ENCODE peak calls at places on chromosomes 2 and 18, in six cellular contexts. One of them, this sample, is unnamed.

GRCh38 chr2:138515084-138515483 is 13.5 kb downstream of the SPOPL start:
- DNase-seq in upper lobe of right lung: no peak
- DNase-seq in esophagus muscularis mucosa: no peak
- DNase-seq in neural progenitor cell: no peak
- DNase-seq in cardiac fibroblast: peak; percentile 13
- DNase-seq in IMR-90: no peak
- DNase-seq in this sample: no peak

GRCh38 chr2:88590998-88591613 is 36.2 kb downstream of the EIF2AK3 start:
- DNase-seq in upper lobe of right lung: no peak
- DNase-seq in esophagus muscularis mucosa: peak; percentile 19
- DNase-seq in neural progenitor cell: peak; percentile 69
- DNase-seq in cardiac fibroblast: peak; percentile 80
- DNase-seq in IMR-90: peak; percentile 72
- DNase-seq in this sample: no peak

GRCh38 chr2:80971-81736 is 34.8 kb upstream of the FAM110C start:
- DNase-seq in upper lobe of right lung: no peak
- DNase-seq in esophagus muscularis mucosa: no peak
- DNase-seq in neural progenitor cell: no peak
- DNase-seq in cardiac fibroblast: no peak
- DNase-seq in IMR-90: no peak
- DNase-seq in this sample: no peak

GRCh38 chr2:72144746-72145657 is 2.7 kb downstream of the CYP26B1 start:
- DNase-seq in upper lobe of right lung: peak; percentile 71
- DNase-seq in esophagus muscularis mucosa: peak; percentile 91
- DNase-seq in neural progenitor cell: peak; percentile 84
- DNase-seq in cardiac fibroblast: no peak
- DNase-seq in IMR-90: no peak
- DNase-seq in this sample: peak; percentile 58

GRCh38 chr2:44137872-44138551 is 30.7 kb upstream of the PPM1B start:
- DNase-seq in upper lobe of right lung: no peak
- DNase-seq in esophagus muscularis mucosa: no peak
- DNase-seq in neural progenitor cell: no peak
- DNase-seq in cardiac fibroblast: peak; percentile 18
- DNase-seq in IMR-90: no peak
- DNase-seq in this sample: no peak

GRCh38 chr18:31267823-31268481 is 50.0 kb upstream of the DSG1 start:
- DNase-seq in upper lobe of right lung: no peak
- DNase-seq in esophagus muscularis mucosa: no peak
- DNase-seq in neural progenitor cell: no peak
- DNase-seq in cardiac fibroblast: no peak
- DNase-seq in IMR-90: no peak
- DNase-seq in this sample: no peak

GRCh38 chr2:54839526-54840255 is 116.2 kb downstream of the EML6 start:
- DNase-seq in upper lobe of right lung: no peak
- DNase-seq in esophagus muscularis mucosa: no peak
- DNase-seq in neural progenitor cell: no peak
- DNase-seq in cardiac fibroblast: no peak
- DNase-seq in IMR-90: no peak
- DNase-seq in this sample: no peak

GRCh38 chr2:65411056-65411795 is 21.2 kb downstream of the SPRED2 start:
- DNase-seq in upper lobe of right lung: no peak
- DNase-seq in esophagus muscularis mucosa: no peak
- DNase-seq in neural progenitor cell: no peak
- DNase-seq in cardiac fibroblast: no peak
- DNase-seq in IMR-90: no peak
- DNase-seq in this sample: no peak

GRCh38 chr2:201860541-201861154 is 54.3 kb downstream of the CDK15 start:
- DNase-seq in upper lobe of right lung: no peak
- DNase-seq in esophagus muscularis mucosa: no peak
- DNase-seq in neural progenitor cell: peak; percentile 86
- DNase-seq in cardiac fibroblast: peak; percentile 82
- DNase-seq in IMR-90: peak; percentile 93
- DNase-seq in this sample: no peak

GRCh38 chr2:141508806-141509595 is 621.8 kb downstream of the LRP1B start:
- DNase-seq in upper lobe of right lung: no peak
- DNase-seq in esophagus muscularis mucosa: no peak
- DNase-seq in neural progenitor cell: no peak
- DNase-seq in cardiac fibroblast: no peak
- DNase-seq in IMR-90: peak; percentile 8
- DNase-seq in this sample: no peak

GRCh38 chr18:73564073-73564472 is 583.6 kb downstream of the FBXO15 start:
- DNase-seq in upper lobe of right lung: no peak
- DNase-seq in esophagus muscularis mucosa: no peak
- DNase-seq in neural progenitor cell: no peak
- DNase-seq in cardiac fibroblast: peak; percentile 96
- DNase-seq in IMR-90: peak; percentile 90
- DNase-seq in this sample: no peak

GRCh38 chr18:66316708-66317107 is 287.2 kb downstream of the CDH19 start:
- DNase-seq in upper lobe of right lung: no peak
- DNase-seq in esophagus muscularis mucosa: no peak
- DNase-seq in neural progenitor cell: peak; percentile 1
- DNase-seq in cardiac fibroblast: peak; percentile 0
- DNase-seq in IMR-90: no peak
- DNase-seq in this sample: no peak

GRCh38 chr18:3649559-3650426 is 199.8 kb downstream of the TGIF1 start:
- DNase-seq in upper lobe of right lung: no peak
- DNase-seq in esophagus muscularis mucosa: no peak
- DNase-seq in neural progenitor cell: no peak
- DNase-seq in cardiac fibroblast: peak; percentile 91
- DNase-seq in IMR-90: peak; percentile 83
- DNase-seq in this sample: no peak

GRCh38 chr2:197075754-197076337 is 149.3 kb upstream of the PGAP1 start:
- DNase-seq in upper lobe of right lung: no peak
- DNase-seq in esophagus muscularis mucosa: no peak
- DNase-seq in neural progenitor cell: peak; percentile 27
- DNase-seq in cardiac fibroblast: peak; percentile 52
- DNase-seq in IMR-90: no peak
- DNase-seq in this sample: no peak

GRCh38 chr18:77140439-77141109 is 8.0 kb upstream of the MBP start:
- DNase-seq in upper lobe of right lung: no peak
- DNase-seq in esophagus muscularis mucosa: no peak
- DNase-seq in neural progenitor cell: no peak
- DNase-seq in cardiac fibroblast: no peak
- DNase-seq in IMR-90: no peak
- DNase-seq in this sample: no peak

GRCh38 chr18:48975221-48975816 is 24.6 kb upstream of the SMAD7 start:
- DNase-seq in upper lobe of right lung: peak; percentile 71
- DNase-seq in esophagus muscularis mucosa: no peak
- DNase-seq in neural progenitor cell: peak; percentile 50
- DNase-seq in cardiac fibroblast: no peak
- DNase-seq in IMR-90: no peak
- DNase-seq in this sample: no peak

GRCh38 chr2:221572821-221573429 is 821 bp upstream of the EPHA4 start:
- DNase-seq in upper lobe of right lung: peak; percentile 77
- DNase-seq in esophagus muscularis mucosa: no peak
- DNase-seq in neural progenitor cell: peak; percentile 82
- DNase-seq in cardiac fibroblast: peak; percentile 25
- DNase-seq in IMR-90: peak; percentile 47
- DNase-seq in this sample: peak; percentile 89

GRCh38 chr2:54524236-54524991 is 68.3 kb downstream of the SPTBN1 start:
- DNase-seq in upper lobe of right lung: no peak
- DNase-seq in esophagus muscularis mucosa: no peak
- DNase-seq in neural progenitor cell: no peak
- DNase-seq in cardiac fibroblast: peak; percentile 88
- DNase-seq in IMR-90: peak; percentile 83
- DNase-seq in this sample: no peak

GRCh38 chr2:70460333-70460732 is 93.3 kb downstream of the TGFA start:
- DNase-seq in upper lobe of right lung: no peak
- DNase-seq in esophagus muscularis mucosa: no peak
- DNase-seq in neural progenitor cell: no peak
- DNase-seq in cardiac fibroblast: no peak
- DNase-seq in IMR-90: no peak
- DNase-seq in this sample: no peak

GRCh38 chr18:74499633-74500032 is 3.5 kb downstream of the CNDP2 start:
- DNase-seq in upper lobe of right lung: peak; percentile 76
- DNase-seq in esophagus muscularis mucosa: no peak
- DNase-seq in neural progenitor cell: no peak
- DNase-seq in cardiac fibroblast: peak; percentile 30
- DNase-seq in IMR-90: no peak
- DNase-seq in this sample: no peak

GRCh38 chr2:45291283-45291682 is 282.0 kb upstream of the SIX2 start:
- DNase-seq in upper lobe of right lung: no peak
- DNase-seq in esophagus muscularis mucosa: no peak
- DNase-seq in neural progenitor cell: no peak
- DNase-seq in cardiac fibroblast: peak; percentile 73
- DNase-seq in IMR-90: peak; percentile 51
- DNase-seq in this sample: no peak

GRCh38 chr2:114698504-114698903 is 256.1 kb downstream of the DPP10 start:
- DNase-seq in upper lobe of right lung: no peak
- DNase-seq in esophagus muscularis mucosa: no peak
- DNase-seq in neural progenitor cell: no peak
- DNase-seq in cardiac fibroblast: no peak
- DNase-seq in IMR-90: no peak
- DNase-seq in this sample: no peak

GRCh38 chr2:203720011-203720410 is 13.6 kb downstream of the CD28 start:
- DNase-seq in upper lobe of right lung: no peak
- DNase-seq in esophagus muscularis mucosa: no peak
- DNase-seq in neural progenitor cell: no peak
- DNase-seq in cardiac fibroblast: no peak
- DNase-seq in IMR-90: no peak
- DNase-seq in this sample: no peak

GRCh38 chr2:161122772-161123530 is 37.3 kb upstream of the TANK start:
- DNase-seq in upper lobe of right lung: no peak
- DNase-seq in esophagus muscularis mucosa: no peak
- DNase-seq in neural progenitor cell: no peak
- DNase-seq in cardiac fibroblast: peak; percentile 93
- DNase-seq in IMR-90: peak; percentile 93
- DNase-seq in this sample: no peak

GRCh38 chr2:145323512-145323911 is 803.6 kb upstream of the ZEB2 start:
- DNase-seq in upper lobe of right lung: no peak
- DNase-seq in esophagus muscularis mucosa: no peak
- DNase-seq in neural progenitor cell: no peak
- DNase-seq in cardiac fibroblast: peak; percentile 19
- DNase-seq in IMR-90: peak; percentile 41
- DNase-seq in this sample: no peak

GRCh38 chr18:31499157-31499524 is 1.2 kb downstream of the DSG2 start:
- DNase-seq in upper lobe of right lung: no peak
- DNase-seq in esophagus muscularis mucosa: no peak
- DNase-seq in neural progenitor cell: no peak
- DNase-seq in cardiac fibroblast: no peak
- DNase-seq in IMR-90: no peak
- DNase-seq in this sample: no peak

GRCh38 chr2:12857891-12858290 is 141.2 kb downstream of the TRIB2 start:
- DNase-seq in upper lobe of right lung: no peak
- DNase-seq in esophagus muscularis mucosa: no peak
- DNase-seq in neural progenitor cell: no peak
- DNase-seq in cardiac fibroblast: peak; percentile 5
- DNase-seq in IMR-90: no peak
- DNase-seq in this sample: no peak

GRCh38 chr2:52874706-52875105 is 892.9 kb upstream of the CHAC2 start:
- DNase-seq in upper lobe of right lung: no peak
- DNase-seq in esophagus muscularis mucosa: no peak
- DNase-seq in neural progenitor cell: no peak
- DNase-seq in cardiac fibroblast: no peak
- DNase-seq in IMR-90: no peak
- DNase-seq in this sample: no peak
- H3K4me3 ChIP-seq in upper lobe of right lung: no peak overlapping the region
- H3K4me3 ChIP-seq in esophagus muscularis mucosa: no peak overlapping the region
- H3K4me3 ChIP-seq in neural progenitor cell: no peak overlapping the region
- H3K4me3 ChIP-seq in cardiac fibroblast: no peak overlapping the region
- H3K4me3 ChIP-seq in IMR-90: no peak overlapping the region
- H3K4me3 ChIP-seq in this sample: no peak overlapping the region

DNA sequence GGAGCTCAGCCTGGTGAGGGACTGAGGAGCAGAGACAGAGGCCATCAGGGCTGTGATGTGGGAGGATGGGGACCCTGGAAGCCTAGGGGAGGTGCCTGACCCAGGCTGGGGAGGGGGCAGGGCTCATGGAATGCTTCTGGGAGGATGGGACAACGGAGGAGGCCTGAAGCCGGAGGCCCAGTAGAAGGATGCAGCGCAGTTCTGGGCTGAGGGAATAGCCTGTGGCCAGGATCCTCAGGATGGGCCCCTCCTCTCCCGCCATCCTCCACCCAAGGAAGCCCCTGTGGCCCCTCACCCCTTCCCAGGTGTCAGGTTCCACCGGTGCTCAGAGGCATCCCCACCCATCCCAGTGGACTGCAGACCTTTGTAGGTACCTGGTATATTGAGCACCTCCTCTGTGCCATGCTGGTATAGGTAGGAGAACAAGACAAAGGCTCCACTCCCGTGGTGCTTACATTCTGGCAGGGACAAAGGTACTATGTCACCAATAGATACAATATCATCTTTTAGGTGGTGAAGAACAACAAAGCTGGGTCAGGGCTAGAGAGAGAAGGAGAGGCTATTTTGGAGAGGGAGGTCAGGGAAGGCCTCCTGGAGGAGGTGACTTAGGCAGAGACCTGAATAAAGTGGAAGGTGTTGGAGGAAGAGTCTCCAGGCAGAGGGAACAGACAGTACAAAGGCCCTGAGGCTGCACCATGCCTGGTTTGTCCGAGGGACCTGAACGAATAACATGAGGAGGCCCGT is 2.7 kb downstream of the ZAP70 start:
- DNase-seq in upper lobe of right lung: peak; percentile 49
- DNase-seq in esophagus muscularis mucosa: no peak
- DNase-seq in neural progenitor cell: no peak
- DNase-seq in cardiac fibroblast: no peak
- DNase-seq in IMR-90: no peak
- DNase-seq in this sample: no peak
- H3K4me3 ChIP-seq in upper lobe of right lung: no peak overlapping the region
- H3K4me3 ChIP-seq in esophagus muscularis mucosa: no peak overlapping the region
- H3K4me3 ChIP-seq in neural progenitor cell: no peak overlapping the region
- H3K4me3 ChIP-seq in cardiac fibroblast: no peak overlapping the region
- H3K4me3 ChIP-seq in IMR-90: no peak overlapping the region
- H3K4me3 ChIP-seq in this sample: no peak overlapping the region

DNA sequence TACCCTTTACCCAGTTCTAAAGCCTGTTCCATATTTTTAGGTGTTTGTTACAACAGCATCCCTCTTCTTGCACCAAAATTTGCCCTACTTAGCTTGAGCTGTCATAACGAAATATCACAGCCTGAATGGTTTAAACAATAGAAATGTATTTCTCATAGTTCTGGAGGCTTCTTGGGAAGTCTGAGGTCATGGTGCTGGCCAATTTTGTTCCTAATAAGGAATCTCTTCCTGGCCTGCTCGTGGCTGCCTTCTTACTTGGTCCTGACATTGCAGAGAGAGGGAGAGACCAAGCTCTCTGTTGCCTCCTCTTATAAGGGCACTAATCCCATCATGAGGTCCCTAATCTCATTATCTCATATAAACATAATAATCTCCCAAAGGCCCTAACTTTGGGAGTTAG is 267.8 kb downstream of the PID1 start:
- DNase-seq in upper lobe of right lung: no peak
- DNase-seq in esophagus muscularis mucosa: no peak
- DNase-seq in neural progenitor cell: no peak
- DNase-seq in cardiac fibroblast: peak; percentile 74
- DNase-seq in IMR-90: no peak
- DNase-seq in this sample: no peak
- H3K4me3 ChIP-seq in upper lobe of right lung: no peak overlapping the region
- H3K4me3 ChIP-seq in esophagus muscularis mucosa: no peak overlapping the region
- H3K4me3 ChIP-seq in neural progenitor cell: no peak overlapping the region
- H3K4me3 ChIP-seq in cardiac fibroblast: no peak overlapping the region
- H3K4me3 ChIP-seq in IMR-90: no peak overlapping the region
- H3K4me3 ChIP-seq in this sample: no peak overlapping the region

DNA sequence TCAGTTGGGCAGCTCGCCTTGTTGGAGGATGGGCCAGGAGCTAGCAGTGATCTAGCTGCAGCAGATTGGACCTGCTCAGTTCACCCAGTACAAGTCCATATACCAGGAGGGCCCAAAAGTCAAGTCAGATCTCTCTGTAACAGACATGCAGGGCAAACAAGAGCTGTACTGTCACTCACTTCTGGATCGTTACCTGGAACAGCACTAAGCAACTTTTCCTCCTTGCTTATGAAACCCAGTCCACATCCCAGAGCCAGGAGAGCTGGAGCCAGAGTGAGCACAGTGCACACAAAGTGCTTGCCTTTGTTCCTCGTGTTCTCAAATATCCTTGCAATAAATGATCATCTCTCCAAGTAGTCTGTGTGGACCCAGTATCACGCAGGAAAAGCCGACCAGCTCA is 244.1 kb upstream of the FOSL2 start:
- DNase-seq in upper lobe of right lung: no peak
- DNase-seq in esophagus muscularis mucosa: no peak
- DNase-seq in neural progenitor cell: no peak
- DNase-seq in cardiac fibroblast: no peak
- DNase-seq in IMR-90: no peak
- DNase-seq in this sample: no peak
- H3K4me3 ChIP-seq in upper lobe of right lung: no peak overlapping the region
- H3K4me3 ChIP-seq in esophagus muscularis mucosa: no peak overlapping the region
- H3K4me3 ChIP-seq in neural progenitor cell: no peak overlapping the region
- H3K4me3 ChIP-seq in cardiac fibroblast: no peak overlapping the region
- H3K4me3 ChIP-seq in IMR-90: no peak overlapping the region
- H3K4me3 ChIP-seq in this sample: no peak overlapping the region